ENCODE peak calls at places on chromosomes 1 and 21, in six cellular contexts. N, O, G, S, F and Z are unnamed samples.

GRCh38 chr1:21672478-21673276 is 3.5 kb upstream of the RAP1GAP start:
- DNase-seq in S (no peak), G (peak), F (peak), O (peak), N (no peak), Z (peak)

GRCh38 chr1:22803833-22804232 is 93.2 kb downstream of the EPHB2 start:
- DNase-seq in G (peak), S (no peak), F (no peak), N (no peak), O (no peak), Z (no peak)

GRCh38 chr1:220564216-220564615 is 36.3 kb downstream of the MARK1 start:
- DNase-seq in N (no peak), F (no peak), O (no peak), G (no peak), S (no peak), Z (no peak)

GRCh38 chr1:54290443-54291184 is 90.6 kb downstream of the MRPL37 start:
- DNase-seq in O (peak), G (no peak), S (no peak), N (no peak), F (peak), Z (no peak)

GRCh38 chr1:185996211-185996610 is 262.0 kb downstream of the HMCN1 start:
- DNase-seq in S (no peak), O (peak), N (no peak), F (peak), G (peak), Z (no peak)

GRCh38 chr1:192445849-192446489 is 129.2 kb downstream of the RGS21 start:
- DNase-seq in N (peak), F (peak), S (peak), G (peak), O (peak), Z (no peak)

GRCh38 chr1:200488375-200489165 is 78.7 kb upstream of the ZNF281 start:
- DNase-seq in S (peak), O (peak), N (peak), G (peak), F (peak), Z (peak)

GRCh38 chr1:61081637-61082335 is 575 bp upstream of the NFIA start:
- DNase-seq in O (peak), N (peak), F (peak), S (no peak), G (peak), Z (peak)

GRCh38 chr1:247241687-247242086 is 14.2 kb upstream of the VN1R5 start:
- DNase-seq in O (no peak), G (no peak), S (no peak), N (no peak), F (no peak), Z (no peak)

GRCh38 chr1:104989012-104989411 is 1239.3 kb downstream of the AMY1C start:
- DNase-seq in N (no peak), G (no peak), F (no peak), S (no peak), O (no peak), Z (no peak)

GRCh38 chr1:26142165-26142564 is 16.7 kb upstream of the FAM110D start:
- DNase-seq in S (no peak), O (no peak), N (peak), F (no peak), G (no peak), Z (no peak)

GRCh38 chr1:248821101-248821500 is 4.6 kb downstream of the SH3BP5L start:
- DNase-seq in N (no peak), O (no peak), F (peak), G (peak), S (no peak), Z (no peak)

GRCh38 chr1:3690282-3691065 is 38.2 kb downstream of the TP73 start:
- DNase-seq in G (no peak), N (no peak), F (no peak), S (no peak), O (no peak), Z (no peak)

GRCh38 chr1:35544976-35545375 is 12.2 kb downstream of the KIAA0319L start:
- DNase-seq in F (peak), G (peak), N (no peak), S (no peak), O (peak), Z (peak)

GRCh38 chr21:33490991-33491372 is 534 bp downstream of the DNAJC28 start:
- DNase-seq in N (no peak), G (peak), O (no peak), F (no peak), S (no peak), Z (no peak)

GRCh38 chr1:155174334-155175280 is 958 bp downstream of the TRIM46 start:
- DNase-seq in O (peak), G (no peak), N (peak), F (peak), S (peak), Z (peak)

GRCh38 chr1:97094257-97094972 is 372.8 kb downstream of the PTBP2 start:
- DNase-seq in N (no peak), S (no peak), O (peak), F (peak), G (peak), Z (no peak)

GRCh38 chr1:228170666-228171065 is 5.1 kb downstream of the IBA57 start:
- DNase-seq in G (no peak), S (no peak), O (no peak), N (no peak), F (no peak), Z (no peak)

GRCh38 chr1:92066321-92066720 is 8.9 kb downstream of the SETSIP start:
- DNase-seq in O (no peak), G (no peak), S (no peak), N (no peak), F (no peak), Z (no peak)

GRCh38 chr1:205450448-205450847 is 5.4 kb downstream of the BLACAT1 start:
- DNase-seq in N (peak), O (no peak), S (no peak), G (no peak), F (no peak), Z (peak)

GRCh38 chr1:149845416-149845815 is 54.0 kb upstream of the BOLA1 start:
- DNase-seq in G (peak), N (no peak), O (peak), F (no peak), S (no peak), Z (peak)

GRCh38 chr21:40179167-40179566 is 311.9 kb downstream of the PCP4 start:
- DNase-seq in N (no peak), S (no peak), O (no peak), G (no peak), F (no peak), Z (no peak)

GRCh38 chr1:209652873-209653401 is 712 bp upstream of the LAMB3 start:
- DNase-seq in F (peak), G (peak), O (peak), N (peak), S (no peak), Z (peak)

GRCh38 chr1:76262591-76262990 is 188.0 kb downstream of the ST6GALNAC3 start:
- DNase-seq in G (no peak), N (no peak), S (no peak), F (no peak), O (peak), Z (no peak)

GRCh38 chr1:3671371-3672180 is 19.3 kb downstream of the TP73 start:
- DNase-seq in O (no peak), F (no peak), G (peak), S (no peak), N (no peak), Z (peak)

GRCh38 chr1:39127513-39127912 is 77.0 kb upstream of the MACF1 start:
- DNase-seq in N (no peak), O (peak), S (peak), G (no peak), F (peak), Z (no peak)

GRCh38 chr1:87325982-87326738 is 2.5 kb upstream of the LMO4 start:
- DNase-seq in N (peak), S (no peak), G (peak), O (peak), F (peak), Z (peak)

GRCh38 chr1:115430717-115431116 is 92.7 kb upstream of the NGF start:
- DNase-seq in G (peak), O (peak), N (no peak), F (peak), S (no peak), Z (no peak)

GRCh38 chr1:26530898-26531598 is 1.5 kb downstream of the RPS6KA1 start:
- DNase-seq in F (peak), G (peak), O (peak), N (peak), S (no peak), Z (peak)

GRCh38 chr1:8477199-8477982 is 159.5 kb downstream of the SLC45A1 start:
- DNase-seq in O (peak), N (no peak), F (peak), S (no peak), G (no peak), Z (no peak)

GRCh38 chr1:212664409-212665199 is 35.0 kb downstream of the BATF3 start:
- DNase-seq in G (no peak), O (no peak), F (no peak), N (peak), S (no peak), Z (peak)

GRCh38 chr1:167456500-167456899 is 61.8 kb downstream of the CD247 start:
- DNase-seq in N (no peak), S (no peak), F (no peak), O (no peak), G (no peak), Z (no peak)

DNA sequence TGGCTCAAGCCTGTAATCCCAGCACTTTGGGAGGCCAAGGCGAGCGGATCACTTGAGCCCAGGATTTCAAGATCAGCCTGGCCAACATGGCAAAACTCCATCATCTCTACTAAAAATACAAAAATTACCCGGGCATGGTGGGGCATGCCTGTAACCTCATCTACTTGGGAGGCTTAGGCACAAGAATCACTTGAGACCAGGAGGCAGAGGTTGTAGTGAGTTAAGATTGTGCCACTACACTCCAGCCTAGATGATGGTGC is 12.0 kb downstream of the PALMD start:
- DNase-seq in O (no peak), G (no peak), S (no peak), N (no peak), F (no peak), Z (no peak)
- H2AFZ ChIP-seq in O (no peak), G (no peak), S (no peak), N (no peak), F (no peak), Z (no peak)

DNA sequence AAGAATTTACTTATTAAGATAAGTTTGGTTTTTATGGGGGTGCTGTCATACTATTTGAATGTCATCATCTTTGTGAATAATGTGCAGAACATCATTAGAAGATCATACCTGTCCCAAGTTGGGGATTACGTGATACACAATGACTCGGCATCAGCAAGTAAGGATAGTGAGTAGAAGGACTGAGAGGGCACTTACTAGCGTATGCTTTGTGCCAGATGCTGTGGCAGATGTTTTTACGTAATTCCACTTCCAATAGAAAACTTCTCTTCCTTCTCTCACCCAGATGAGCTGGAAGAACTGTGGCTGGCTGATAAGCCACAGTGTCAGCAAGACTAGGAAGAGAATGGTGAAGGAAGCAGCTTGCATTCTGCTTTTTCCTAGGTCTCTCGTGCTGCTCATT is 28.1 kb upstream of the TGFB2 start:
- DNase-seq in F (no peak), N (no peak), O (no peak), G (no peak), S (no peak), Z (no peak)
- H3K14ac ChIP-seq in F (no peak), N (no peak), O (no peak), G (no peak), S (no peak), Z (no peak)

DNA sequence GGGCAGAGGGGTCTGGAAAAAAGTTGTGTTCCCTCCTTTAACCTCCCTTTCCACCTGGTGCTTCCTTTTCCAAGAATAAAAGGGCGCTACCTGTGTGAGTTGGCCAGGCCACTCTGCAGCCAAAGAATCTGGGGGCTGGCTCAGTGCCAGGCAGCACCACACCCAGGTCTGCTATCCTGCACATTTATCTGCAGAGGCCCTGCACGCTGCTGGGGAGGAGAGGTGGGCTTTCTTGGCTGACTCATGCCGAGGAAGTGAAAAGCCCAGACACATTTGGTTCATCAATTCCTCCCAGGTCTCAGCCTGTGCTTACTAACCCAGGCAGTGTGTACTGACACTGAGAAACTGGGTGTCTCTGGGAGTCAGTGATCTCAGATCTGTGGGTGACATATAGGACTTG is 79.8 kb upstream of the F3 start:
- DNase-seq in G (no peak), F (peak), O (peak), S (no peak), N (no peak), Z (no peak)
- H3K4ac ChIP-seq in G (no peak), F (peak), O (peak), S (no peak), N (no peak), Z (no peak)

DNA sequence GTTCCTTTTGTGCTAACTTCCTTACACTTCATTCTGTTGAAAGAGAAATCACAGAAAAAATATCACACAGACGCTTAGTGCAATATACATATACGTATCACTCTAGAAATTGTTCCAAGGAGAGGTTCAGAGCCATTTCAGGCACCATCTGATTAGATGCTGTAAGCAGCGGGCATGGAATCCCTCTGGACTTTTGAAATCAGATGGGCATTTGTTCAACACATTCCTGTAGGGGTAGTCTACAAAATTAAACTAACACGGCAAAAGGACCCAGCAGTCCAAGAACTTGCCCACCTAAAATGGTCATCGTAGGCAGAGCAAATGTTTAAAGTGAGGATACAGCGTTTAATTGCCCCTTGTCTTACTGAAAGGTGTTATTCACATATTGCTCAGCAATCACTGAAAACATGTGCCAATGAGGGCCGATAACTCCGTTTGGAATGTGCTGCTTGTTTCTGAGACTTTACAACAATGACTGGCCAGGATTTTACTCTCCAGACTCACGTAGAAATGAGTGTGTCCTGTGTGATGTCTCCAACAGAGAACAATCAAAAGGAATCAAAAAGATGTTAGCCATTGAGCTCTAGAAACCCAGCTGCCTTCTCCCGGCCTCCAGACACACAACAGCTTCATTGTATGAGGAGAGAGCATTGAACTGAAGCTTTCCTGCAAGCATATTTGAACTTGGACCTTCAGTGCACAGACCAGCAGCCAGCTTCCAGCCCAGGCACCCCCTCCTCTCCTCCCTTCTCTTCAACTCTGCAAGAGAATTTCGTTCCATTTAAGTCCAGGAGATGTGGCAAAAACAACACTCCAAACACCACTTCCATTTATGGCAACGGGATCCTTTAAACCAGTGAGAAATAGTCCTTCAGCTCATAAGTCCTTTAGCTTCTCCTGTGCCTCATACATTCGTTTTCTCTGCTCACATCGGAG is 32.1 kb upstream of the ADORA3 start:
- DNase-seq in F (no peak), O (no peak), N (no peak), S (no peak), G (peak), Z (no peak)
- H2AFZ ChIP-seq in F (peak), O (no peak), N (peak), S (peak), G (no peak), Z (no peak)

GRCh38 chr21:46455575-46456385 is 2.9 kb upstream of the DIP2A start:
- DNase-seq in O (peak), N (no peak), S (no peak), G (no peak), F (peak), Z (no peak)
- H3K14ac ChIP-seq in O (no peak), N (no peak), S (no peak), G (no peak), F (no peak), Z (no peak)

DNA sequence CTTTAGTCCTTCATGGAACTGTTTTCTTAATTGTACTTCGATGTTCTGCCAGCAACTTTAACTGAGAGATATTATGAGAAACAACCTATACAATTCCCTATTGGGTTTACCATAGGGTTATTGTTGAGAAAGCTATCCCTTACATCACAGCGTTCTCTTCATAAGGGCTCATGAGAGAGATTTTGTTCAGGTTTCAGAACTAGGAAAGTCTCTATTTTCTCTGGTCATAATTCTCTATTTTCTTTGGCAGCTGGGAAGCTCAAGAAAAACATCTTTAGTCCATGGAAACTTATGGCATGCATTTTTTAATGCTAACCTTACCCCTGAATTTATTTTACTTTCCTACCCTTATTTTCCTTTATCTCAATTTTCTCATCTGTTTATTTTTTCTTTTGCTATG is 38.2 kb downstream of the NMNAT2 start:
- DNase-seq in G (no peak), O (no peak), S (no peak), N (no peak), F (no peak), Z (no peak)
- H3K4ac ChIP-seq in G (no peak), O (no peak), S (no peak), N (no peak), F (no peak), Z (no peak)

GRCh38 chr1:32247452-32247851 is 430 bp downstream of the FAM167B start:
- DNase-seq in O (no peak), N (no peak), F (no peak), G (no peak), S (no peak), Z (no peak)
- H2AFZ ChIP-seq in O (no peak), N (no peak), F (peak), G (no peak), S (peak), Z (no peak)